ENCODE peak calls at places on chromosome 7, in four cellular contexts. Y is K562, M is HepG2, S is HCT116. U is an unnamed sample.

GRCh38 chr7:142581341-142581740 is 167.9 kb upstream of the PRSS1 start:
- DNase-seq in Y (no peak), M (no peak), S (no peak), U (no peak)

GRCh38 chr7:41637051-41637450 is 65.8 kb downstream of the INHBA start:
- DNase-seq in Y (no peak), M (no peak), S (no peak), U (no peak)

GRCh38 chr7:23593706-23594105 is 3.5 kb upstream of the CCDC126 start:
- DNase-seq in Y (no peak), M (no peak), S (no peak), U (no peak)

GRCh38 chr7:2724453-2725177 is 36.6 kb downstream of the AMZ1 start:
- DNase-seq in Y (no peak), M (no peak), S (no peak), U (no peak)

GRCh38 chr7:75943864-75944263 is 28.9 kb downstream of the POR start:
- DNase-seq in Y (peak), M (no peak), S (peak), U (peak)

GRCh38 chr7:1567082-1567771 is 2.6 kb downstream of the PSMG3 start:
- DNase-seq in Y (peak), M (no peak), S (peak), U (no peak)

GRCh38 chr7:108322899-108323298 is 133.3 kb downstream of the NRCAM start:
- DNase-seq in Y (no peak), M (no peak), S (no peak), U (no peak)

GRCh38 chr7:112132123-112132694 is 74.0 kb downstream of the DOCK4 start:
- DNase-seq in Y (no peak), M (peak), S (no peak), U (no peak)

GRCh38 chr7:85529197-85529596 is 342.3 kb upstream of the SEMA3D start:
- DNase-seq in Y (no peak), M (no peak), S (no peak), U (no peak)

GRCh38 chr7:42734568-42734967 is 177.3 kb downstream of the C7orf25 start:
- DNase-seq in Y (no peak), M (no peak), S (no peak), U (no peak)

GRCh38 chr7:3453398-3453797 is 152.3 kb downstream of the SDK1 start:
- DNase-seq in Y (no peak), M (no peak), S (no peak), U (no peak)

GRCh38 chr7:154860621-154861375 is 142.1 kb downstream of the PAXIP1 start:
- DNase-seq in Y (no peak), M (no peak), S (no peak), U (no peak)

GRCh38 chr7:53531-53930 is 138.8 kb upstream of the FAM20C start:
- DNase-seq in Y (no peak), M (no peak), S (no peak), U (no peak)

GRCh38 chr7:1291040-1291689 is 58.5 kb downstream of the UNCX start:
- DNase-seq in Y (no peak), M (no peak), S (no peak), U (no peak)

GRCh38 chr7:115087437-115087836 is 165.5 kb downstream of the MDFIC start:
- DNase-seq in Y (no peak), M (peak), S (peak), U (no peak)

GRCh38 chr7:88092676-88092999 is 127.2 kb downstream of the SRI start:
- DNase-seq in Y (no peak), M (no peak), S (no peak), U (no peak)

GRCh38 chr7:99468336-99468918 is 2.5 kb upstream of the ATP5MF start:
- DNase-seq in Y (no peak), M (no peak), S (no peak), U (no peak)

GRCh38 chr7:75931676-75932075 is 16.7 kb downstream of the POR start:
- DNase-seq in Y (no peak), M (no peak), S (no peak), U (no peak)

GRCh38 chr7:73437699-73438416 is 4.3 kb downstream of the FZD9 start:
- DNase-seq in Y (no peak), M (no peak), S (no peak), U (no peak)

GRCh38 chr7:36021917-36022550 is 131.0 kb upstream of the EEPD1 start:
- DNase-seq in Y (no peak), M (no peak), S (no peak), U (no peak)
- TF ChIP-seq SIN3A in Y (no peak), M (no peak), S (no peak), U (no peak)

GRCh38 chr7:30284298-30285066 is at the start of gene ZNRF2:
- DNase-seq in Y (peak), M (peak), S (peak), U (peak)
- TF ChIP-seq POLR2AphosphoS5 in Y (peak), M (no peak), S (peak), U (peak)

GRCh38 chr7:120645976-120646375 is 212.0 kb downstream of the TSPAN12 start:
- DNase-seq in Y (no peak), M (no peak), S (no peak), U (no peak)
- TF ChIP-seq TCF7L2 in Y (no peak), M (no peak), S (no peak), U (no peak)

DNA sequence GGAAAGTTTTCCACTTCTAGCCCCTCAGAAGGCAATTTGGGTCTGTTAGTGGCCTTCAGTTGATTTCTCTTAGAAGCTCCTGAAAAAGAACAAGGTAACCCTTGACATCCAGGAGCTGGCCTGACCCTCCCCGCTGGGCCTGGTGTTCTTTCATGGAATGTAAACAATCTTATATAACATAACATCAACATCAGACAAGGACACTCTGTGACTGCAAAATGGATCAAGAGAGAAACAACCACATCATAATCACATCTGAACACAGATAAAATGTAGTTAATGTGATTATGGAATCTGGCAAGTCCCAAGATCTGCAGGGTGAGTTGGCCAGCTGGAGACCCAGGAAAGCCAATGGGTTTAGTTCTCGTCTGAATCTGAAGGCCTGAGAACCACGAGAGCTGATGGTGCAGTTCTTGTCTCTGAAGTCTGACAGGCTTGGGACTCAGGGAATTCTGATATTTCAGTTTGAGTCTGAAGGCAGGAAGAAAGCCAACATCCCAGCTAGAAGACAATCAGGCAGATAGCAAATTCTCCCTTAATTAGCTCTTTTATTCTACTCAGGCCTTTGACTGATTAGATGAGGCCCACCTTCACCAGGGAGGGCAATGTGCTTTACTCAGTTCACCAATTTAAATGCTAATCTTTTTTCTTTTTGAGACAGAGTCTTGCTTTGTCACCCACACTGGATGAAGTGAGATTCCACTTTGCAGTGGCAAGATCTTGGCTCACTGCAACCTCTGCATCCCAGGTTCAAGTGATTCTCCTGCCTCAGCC is 91.4 kb upstream of the NAMPT start:
- DNase-seq in Y (no peak), M (peak), S (no peak), U (no peak)
- TF ChIP-seq SIN3A in Y (no peak), M (no peak), S (no peak), U (no peak)